ENCODE peak calls at places on chromosome 11, in six cellular contexts. One of them, this sample, is unnamed.

GRCh38 chr11:121740902-121741301 is 288.1 kb upstream of the SORL1-AS1 start:
- DNase-seq in H1: no peak
- DNase-seq in nephron progenitor cell: no peak
- DNase-seq in skeletal muscle cell: no peak
- DNase-seq in AML-193: no peak
- DNase-seq in T follicular helper cell: no peak
- DNase-seq in this sample: no peak

GRCh38 chr11:129930306-129930705 is 34.9 kb upstream of the NFRKB start:
- DNase-seq in H1: no peak
- DNase-seq in nephron progenitor cell: no peak
- DNase-seq in skeletal muscle cell: no peak
- DNase-seq in AML-193: no peak
- DNase-seq in T follicular helper cell: no peak
- DNase-seq in this sample: no peak

GRCh38 chr11:130606781-130607511 is 158.5 kb downstream of the ADAMTS15 start:
- DNase-seq in H1: no peak
- DNase-seq in nephron progenitor cell: peak
- DNase-seq in skeletal muscle cell: peak
- DNase-seq in AML-193: no peak
- DNase-seq in T follicular helper cell: no peak
- DNase-seq in this sample: peak

GRCh38 chr11:128848815-128849455 is 18.2 kb downstream of the KCNJ1 start:
- DNase-seq in H1: peak
- DNase-seq in nephron progenitor cell: peak
- DNase-seq in skeletal muscle cell: no peak
- DNase-seq in AML-193: peak
- DNase-seq in T follicular helper cell: peak
- DNase-seq in this sample: no peak

GRCh38 chr11:95802806-95803205 is 12.5 kb downstream of the CEP57 start:
- DNase-seq in H1: no peak
- DNase-seq in nephron progenitor cell: no peak
- DNase-seq in skeletal muscle cell: no peak
- DNase-seq in AML-193: no peak
- DNase-seq in T follicular helper cell: no peak
- DNase-seq in this sample: no peak

GRCh38 chr11:34466802-34467488 is 28.2 kb downstream of the CAT start:
- DNase-seq in H1: no peak
- DNase-seq in nephron progenitor cell: no peak
- DNase-seq in skeletal muscle cell: no peak
- DNase-seq in AML-193: peak
- DNase-seq in T follicular helper cell: no peak
- DNase-seq in this sample: no peak

GRCh38 chr11:69352715-69353325 is 58.9 kb downstream of the MYEOV start:
- DNase-seq in H1: peak
- DNase-seq in nephron progenitor cell: no peak
- DNase-seq in skeletal muscle cell: peak
- DNase-seq in AML-193: no peak
- DNase-seq in T follicular helper cell: no peak
- DNase-seq in this sample: no peak

GRCh38 chr11:32088117-32088941 is 2.5 kb upstream of the RCN1 start:
- DNase-seq in H1: no peak
- DNase-seq in nephron progenitor cell: no peak
- DNase-seq in skeletal muscle cell: peak
- DNase-seq in AML-193: no peak
- DNase-seq in T follicular helper cell: no peak
- DNase-seq in this sample: no peak

GRCh38 chr11:128266893-128267292 is 320.5 kb downstream of the ETS1 start:
- DNase-seq in H1: no peak
- DNase-seq in nephron progenitor cell: no peak
- DNase-seq in skeletal muscle cell: no peak
- DNase-seq in AML-193: no peak
- DNase-seq in T follicular helper cell: no peak
- DNase-seq in this sample: no peak

GRCh38 chr11:66694732-66695207 is 17.1 kb upstream of the RBM4B start:
- DNase-seq in H1: peak
- DNase-seq in nephron progenitor cell: peak
- DNase-seq in skeletal muscle cell: peak
- DNase-seq in AML-193: peak
- DNase-seq in T follicular helper cell: peak
- DNase-seq in this sample: peak

GRCh38 chr11:720642-721346 is 14.8 kb downstream of the EPS8L2 start:
- DNase-seq in H1: peak
- DNase-seq in nephron progenitor cell: peak
- DNase-seq in skeletal muscle cell: no peak
- DNase-seq in AML-193: no peak
- DNase-seq in T follicular helper cell: peak
- DNase-seq in this sample: no peak

GRCh38 chr11:104432526-104432925 is 268.6 kb upstream of the PDGFD start:
- DNase-seq in H1: no peak
- DNase-seq in nephron progenitor cell: no peak
- DNase-seq in skeletal muscle cell: no peak
- DNase-seq in AML-193: no peak
- DNase-seq in T follicular helper cell: no peak
- DNase-seq in this sample: no peak

GRCh38 chr11:100892886-100893285 is 205.8 kb downstream of the ARHGAP42 start:
- DNase-seq in H1: no peak
- DNase-seq in nephron progenitor cell: no peak
- DNase-seq in skeletal muscle cell: no peak
- DNase-seq in AML-193: no peak
- DNase-seq in T follicular helper cell: no peak
- DNase-seq in this sample: no peak

GRCh38 chr11:3157381-3158130 is 7.6 kb downstream of the OSBPL5 start:
- DNase-seq in H1: no peak
- DNase-seq in nephron progenitor cell: peak
- DNase-seq in skeletal muscle cell: no peak
- DNase-seq in AML-193: no peak
- DNase-seq in T follicular helper cell: no peak
- DNase-seq in this sample: no peak

GRCh38 chr11:45333506-45333971 is 47.4 kb upstream of the SYT13 start:
- DNase-seq in H1: peak
- DNase-seq in nephron progenitor cell: no peak
- DNase-seq in skeletal muscle cell: peak
- DNase-seq in AML-193: no peak
- DNase-seq in T follicular helper cell: no peak
- DNase-seq in this sample: no peak

GRCh38 chr11:89405629-89406028 is 85.5 kb downstream of the NOX4 start:
- DNase-seq in H1: no peak
- DNase-seq in nephron progenitor cell: no peak
- DNase-seq in skeletal muscle cell: no peak
- DNase-seq in AML-193: no peak
- DNase-seq in T follicular helper cell: no peak
- DNase-seq in this sample: no peak

GRCh38 chr11:40099391-40100169 is 1359.9 kb downstream of the LRRC4C start:
- DNase-seq in H1: peak
- DNase-seq in nephron progenitor cell: no peak
- DNase-seq in skeletal muscle cell: no peak
- DNase-seq in AML-193: no peak
- DNase-seq in T follicular helper cell: no peak
- DNase-seq in this sample: no peak

GRCh38 chr11:17828311-17828751 is 93.8 kb downstream of the KCNC1 start:
- DNase-seq in H1: no peak
- DNase-seq in nephron progenitor cell: no peak
- DNase-seq in skeletal muscle cell: no peak
- DNase-seq in AML-193: no peak
- DNase-seq in T follicular helper cell: no peak
- DNase-seq in this sample: no peak

GRCh38 chr11:1760351-1761109 is 3.2 kb downstream of the CTSD start:
- DNase-seq in H1: no peak
- DNase-seq in nephron progenitor cell: no peak
- DNase-seq in skeletal muscle cell: no peak
- DNase-seq in AML-193: peak
- DNase-seq in T follicular helper cell: no peak
- DNase-seq in this sample: peak

GRCh38 chr11:123365955-123366354 is 64.1 kb upstream of the GRAMD1B start:
- DNase-seq in H1: no peak
- DNase-seq in nephron progenitor cell: no peak
- DNase-seq in skeletal muscle cell: no peak
- DNase-seq in AML-193: no peak
- DNase-seq in T follicular helper cell: no peak
- DNase-seq in this sample: no peak

GRCh38 chr11:68380786-68381622 is 68.6 kb downstream of the LRP5 start:
- DNase-seq in H1: no peak
- DNase-seq in nephron progenitor cell: no peak
- DNase-seq in skeletal muscle cell: no peak
- DNase-seq in AML-193: no peak
- DNase-seq in T follicular helper cell: no peak
- DNase-seq in this sample: no peak

GRCh38 chr11:7617032-7617431 is 56.3 kb downstream of the CYB5R2 start:
- DNase-seq in H1: no peak
- DNase-seq in nephron progenitor cell: no peak
- DNase-seq in skeletal muscle cell: no peak
- DNase-seq in AML-193: no peak
- DNase-seq in T follicular helper cell: no peak
- DNase-seq in this sample: no peak

GRCh38 chr11:119369035-119369925 is 12.2 kb downstream of the USP2 start:
- DNase-seq in H1: no peak
- DNase-seq in nephron progenitor cell: no peak
- DNase-seq in skeletal muscle cell: no peak
- DNase-seq in AML-193: no peak
- DNase-seq in T follicular helper cell: no peak
- DNase-seq in this sample: no peak

GRCh38 chr11:61898247-61898582 is 6.9 kb upstream of the FADS3 start:
- DNase-seq in H1: no peak
- DNase-seq in nephron progenitor cell: no peak
- DNase-seq in skeletal muscle cell: no peak
- DNase-seq in AML-193: no peak
- DNase-seq in T follicular helper cell: no peak
- DNase-seq in this sample: no peak

GRCh38 chr11:12166299-12167092 is 56.1 kb downstream of the MICAL2 start:
- DNase-seq in H1: no peak
- DNase-seq in nephron progenitor cell: no peak
- DNase-seq in skeletal muscle cell: no peak
- DNase-seq in AML-193: no peak
- DNase-seq in T follicular helper cell: no peak
- DNase-seq in this sample: no peak

GRCh38 chr11:126194121-126194543 is 17.3 kb downstream of the RPUSD4 start:
- DNase-seq in H1: peak
- DNase-seq in nephron progenitor cell: peak
- DNase-seq in skeletal muscle cell: no peak
- DNase-seq in AML-193: peak
- DNase-seq in T follicular helper cell: peak
- DNase-seq in this sample: no peak

GRCh38 chr11:116595305-116595880 is 177.4 kb downstream of the BUD13 start:
- DNase-seq in H1: no peak
- DNase-seq in nephron progenitor cell: no peak
- DNase-seq in skeletal muscle cell: no peak
- DNase-seq in AML-193: no peak
- DNase-seq in T follicular helper cell: no peak
- DNase-seq in this sample: no peak

GRCh38 chr11:45144126-45145082 is 2.0 kb upstream of the PRDM11 start:
- DNase-seq in H1: no peak
- DNase-seq in nephron progenitor cell: no peak
- DNase-seq in skeletal muscle cell: no peak
- DNase-seq in AML-193: no peak
- DNase-seq in T follicular helper cell: no peak
- DNase-seq in this sample: no peak

GRCh38 chr11:124536520-124536919 is 6.9 kb downstream of the OR8B12 start:
- DNase-seq in H1: peak
- DNase-seq in nephron progenitor cell: peak
- DNase-seq in skeletal muscle cell: peak
- DNase-seq in AML-193: peak
- DNase-seq in T follicular helper cell: no peak
- DNase-seq in this sample: no peak

GRCh38 chr11:120805960-120806555 is 217.8 kb upstream of the TBCEL start:
- DNase-seq in H1: no peak
- DNase-seq in nephron progenitor cell: no peak
- DNase-seq in skeletal muscle cell: no peak
- DNase-seq in AML-193: no peak
- DNase-seq in T follicular helper cell: no peak
- DNase-seq in this sample: no peak

GRCh38 chr11:22792497-22792896 is 37.1 kb downstream of the SVIP start:
- DNase-seq in H1: no peak
- DNase-seq in nephron progenitor cell: no peak
- DNase-seq in skeletal muscle cell: peak
- DNase-seq in AML-193: peak
- DNase-seq in T follicular helper cell: no peak
- DNase-seq in this sample: peak

GRCh38 chr11:111417766-111418435 is 38.8 kb upstream of the POU2AF1 start:
- DNase-seq in H1: no peak
- DNase-seq in nephron progenitor cell: no peak
- DNase-seq in skeletal muscle cell: peak
- DNase-seq in AML-193: no peak
- DNase-seq in T follicular helper cell: no peak
- DNase-seq in this sample: no peak

GRCh38 chr11:78667462-78667861 is 92.8 kb upstream of the NARS2 start:
- DNase-seq in H1: no peak
- DNase-seq in nephron progenitor cell: no peak
- DNase-seq in skeletal muscle cell: no peak
- DNase-seq in AML-193: no peak
- DNase-seq in T follicular helper cell: no peak
- DNase-seq in this sample: no peak

This sample was measured in caudate nucleus.